ENCODE peak calls at places on chromosomes 16 and 17, in five cellular contexts. J, F, R, G and O are unnamed samples.
A peak's percentile ranks its signal among the peaks of the same experiment; 100 is the strongest.

GRCh38 chr16:30183961-30184429 is 593 bp downstream of the CORO1A start:
- DNase-seq in F (no peak), R (peak; percentile 92), J (peak; percentile 87), G (no peak), O (peak; percentile 93)

GRCh38 chr17:50904522-50905459 is 38.6 kb upstream of the TOB1 start:
- DNase-seq in R (no peak), F (peak; percentile 81), G (no peak), J (no peak), O (no peak)

GRCh38 chr16:194516-194915 is 14.3 kb downstream of the HBQ1 start:
- DNase-seq in F (no peak), J (no peak), R (no peak), G (no peak), O (no peak)

GRCh38 chr17:58411408-58411894 is 5.9 kb downstream of the RNF43 start:
- DNase-seq in R (no peak), J (no peak), G (no peak), F (no peak), O (no peak)

GRCh38 chr17:67993998-67994361 is 2.3 kb downstream of the C17orf58 start:
- DNase-seq in R (no peak), F (no peak), G (no peak), J (no peak), O (no peak)

GRCh38 chr17:79023180-79023705 is 726 bp upstream of the C1QTNF1 start:
- DNase-seq in G (no peak), R (no peak), J (no peak), F (no peak), O (no peak)

GRCh38 chr16:17063156-17063555 is 407.6 kb downstream of the XYLT1 start:
- DNase-seq in J (no peak), G (no peak), F (no peak), R (no peak), O (no peak)

GRCh38 chr17:29616300-29617048 is 6.2 kb downstream of the CORO6 start:
- DNase-seq in R (no peak), F (no peak), J (peak; percentile 42), G (no peak), O (no peak)

GRCh38 chr16:89368604-89369249 is 121.6 kb downstream of the ANKRD11 start:
- DNase-seq in R (no peak), F (no peak), J (no peak), G (no peak), O (no peak)

GRCh38 chr16:80896778-80897177 is 92.4 kb upstream of the CDYL2 start:
- DNase-seq in G (no peak), R (no peak), J (no peak), F (no peak), O (no peak)

GRCh38 chr16:718389-718788 is 2.6 kb upstream of the ANTKMT start:
- DNase-seq in G (no peak), F (no peak), R (no peak), J (no peak), O (no peak)

GRCh38 chr16:705748-706188 is at the start of gene FBXL16:
- DNase-seq in G (no peak), J (no peak), R (peak; percentile 31), F (peak; percentile 74), O (no peak)

GRCh38 chr16:19618876-19619275 is 63.4 kb downstream of the VPS35L start:
- DNase-seq in R (no peak), G (no peak), F (no peak), J (no peak), O (no peak)